ENCODE peak calls at places on chromosome 1, in seven cellular contexts. T, V, J, Q, E, Z and A are unnamed samples.

GRCh38 chr1:234943801-234944402 is 184.7 kb downstream of the TOMM20 start:
- DNase-seq in Z (peak), T (no peak), V (no peak), E (peak), J (no peak), Q (no peak), A (no peak)

GRCh38 chr1:98102369-98103030 is 181.7 kb upstream of the DPYD start:
- DNase-seq in J (no peak), Z (no peak), T (no peak), Q (no peak), V (no peak), E (no peak), A (no peak)

GRCh38 chr1:166902279-166902678 is 26.2 kb upstream of the TADA1 start:
- DNase-seq in Z (no peak), V (no peak), Q (no peak), E (no peak), J (no peak), T (no peak), A (peak)

GRCh38 chr1:173168941-173169340 is 38.2 kb downstream of the TNFSF4 start:
- DNase-seq in V (no peak), Z (no peak), E (no peak), T (no peak), J (no peak), Q (no peak), A (no peak)

GRCh38 chr1:232110281-232111090 is 483.9 kb downstream of the DISC1 start:
- DNase-seq in E (no peak), Z (no peak), T (no peak), Q (no peak), V (peak), J (no peak), A (no peak)

GRCh38 chr1:117895482-117896114 is 33.8 kb downstream of the GDAP2 start:
- DNase-seq in E (peak), J (peak), V (peak), T (peak), Z (peak), Q (peak), A (peak)

GRCh38 chr1:24705260-24706073 is 39.8 kb upstream of the CLIC4 start:
- DNase-seq in Q (peak), E (peak), Z (peak), V (peak), T (no peak), J (no peak), A (peak)

GRCh38 chr1:44288883-44289282 is 66.2 kb downstream of the ERI3 start:
- DNase-seq in E (no peak), Z (no peak), T (no peak), Q (no peak), J (no peak), V (no peak), A (no peak)